ENCODE peak calls at places on chromosomes 4 and X, in four cellular contexts. Q is mammary epithelial cell, S is MM.1S, F is hepatocyte. Y is an unnamed sample.

GRCh38 chr4:10055871-10056270 is 34.6 kb upstream of the SLC2A9 start:
- DNase-seq in Q (no peak), S (no peak), F (no peak), Y (no peak)

GRCh38 chrX:54357414-54358377 is at the start of gene WNK3:
- DNase-seq in F (peak; percentile 91), Q (peak; percentile 32), S (no peak), Y (peak; percentile 82)

GRCh38 chrX:63275127-63275526 is 76.0 kb downstream of the SPIN4 start:
- DNase-seq in F (peak; percentile 13), Q (peak; percentile 25), S (peak; percentile 38), Y (peak; percentile 25)

GRCh38 chr4:3338321-3338838 is 45.6 kb downstream of the RGS12 start:
- DNase-seq in S (no peak), Q (no peak), F (no peak), Y (no peak)

GRCh38 chrX:150483576-150483975 is 84.8 kb upstream of the MTM1 start:
- DNase-seq in F (no peak), S (no peak), Q (no peak), Y (no peak)

GRCh38 chr4:54315561-54315960 is 86.5 kb downstream of the PDGFRA start:
- DNase-seq in Q (no peak), S (peak; percentile 82), F (no peak), Y (no peak)

GRCh38 chrX:129318375-129318774 is 204.9 kb downstream of the SMARCA1 start:
- DNase-seq in F (peak; percentile 27), S (peak; percentile 84), Q (peak; percentile 1), Y (peak; percentile 4)

GRCh38 chr4:122224348-122224747 is 72.2 kb downstream of the BLTP1 start:
- DNase-seq in Q (peak; percentile 0), F (no peak), S (peak; percentile 9), Y (no peak)

GRCh38 chr4:8836664-8837171 is 34.9 kb downstream of the HMX1 start:
- DNase-seq in Q (no peak), F (no peak), S (no peak), Y (no peak)

GRCh38 chr4:149835280-149835679 is 19.6 kb upstream of the IQCM start:
- DNase-seq in Q (no peak), F (no peak), S (no peak), Y (no peak)

GRCh38 chr4:149983931-149984330 is 94.3 kb upstream of the DCLK2 start:
- DNase-seq in F (no peak), Q (no peak), S (no peak), Y (no peak)

GRCh38 chrX:79506001-79506400 is 138.9 kb upstream of the ITM2A start:
- DNase-seq in F (no peak), Q (no peak), S (no peak), Y (no peak)

GRCh38 chr4:51901363-51901762 is 58.4 kb downstream of the DCUN1D4 start:
- DNase-seq in Q (no peak), S (no peak), F (no peak), Y (no peak)

Y was measured in BE2C.